ENCODE peak calls at places on chromosomes 16 and 17, in four cellular contexts. G, B, K and I are unnamed samples.

GRCh38 chr17:69447726-69448125 is 33.2 kb downstream of the MAP2K6 start:
- DNase-seq in G (peak), B (no peak), K (no peak), I (no peak)

GRCh38 chr16:86581458-86581857 is 3.1 kb downstream of the FOXL1 start:
- DNase-seq in G (no peak), B (no peak), K (no peak), I (no peak)

GRCh38 chr17:43803758-43804157 is 23.5 kb downstream of the CFAP97D1 start:
- DNase-seq in G (no peak), B (no peak), K (peak), I (no peak)

GRCh38 chr17:49494937-49495841 is at the start of gene NGFR:
- DNase-seq in G (peak), B (no peak), K (no peak), I (no peak)

GRCh38 chr17:41383690-41384089 is 1.6 kb upstream of the KRT34 start:
- DNase-seq in G (no peak), B (no peak), K (peak), I (no peak)

GRCh38 chr17:76544123-76544915 is 4.5 kb downstream of the PRCD start:
- DNase-seq in G (peak), B (no peak), K (no peak), I (no peak)

GRCh38 chr17:29588017-29588557 is 1.4 kb downstream of the GIT1 start:
- DNase-seq in G (no peak), B (no peak), K (no peak), I (no peak)

GRCh38 chr17:7548585-7549400 is at the start of gene TNFSF12:
- DNase-seq in G (peak), B (peak), K (no peak), I (peak)

GRCh38 chr17:19409066-19409465 is 2.0 kb upstream of the RNF112 start:
- DNase-seq in G (no peak), B (no peak), K (no peak), I (no peak)

DNA sequence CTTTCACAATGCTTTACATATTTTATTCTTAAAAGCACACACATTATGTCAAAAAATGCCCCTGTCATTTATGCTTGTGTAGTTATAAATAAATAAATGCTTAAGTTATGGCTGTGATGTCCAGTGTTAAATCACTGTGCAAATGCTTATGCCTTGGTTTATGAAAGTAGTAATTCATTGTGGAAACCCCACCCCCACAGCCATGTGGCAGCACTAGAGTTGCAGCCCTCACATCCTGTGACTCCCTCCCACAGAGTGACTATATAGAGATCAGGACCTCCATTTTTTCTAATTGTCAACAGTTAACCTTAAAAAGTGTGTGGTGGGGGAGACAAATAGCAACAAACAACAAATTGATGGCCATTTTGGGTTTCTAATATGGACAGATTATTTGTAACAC is 2.4 kb downstream of the SKAP1 start:
- DNase-seq in G (no peak), B (no peak), K (no peak), I (no peak)
- H3K4me3 ChIP-seq in G (no peak), B (no peak), K (no peak), I (no peak)

GRCh38 chr16:89918453-89919347 is at the start of gene MC1R:
- DNase-seq in G (no peak), B (no peak), K (peak), I (no peak)

GRCh38 chr16:89913408-89914387 is 5.0 kb upstream of the MC1R start:
- DNase-seq in G (no peak), B (no peak), K (no peak), I (no peak)

GRCh38 chr16:89917773-89918452 is 749 bp upstream of the MC1R start:
- DNase-seq in G (peak), B (peak), K (peak), I (peak)

GRCh38 chr16:89912627-89913026 is 6.0 kb upstream of the MC1R start:
- DNase-seq in G (no peak), B (no peak), K (no peak), I (no peak)

DNA sequence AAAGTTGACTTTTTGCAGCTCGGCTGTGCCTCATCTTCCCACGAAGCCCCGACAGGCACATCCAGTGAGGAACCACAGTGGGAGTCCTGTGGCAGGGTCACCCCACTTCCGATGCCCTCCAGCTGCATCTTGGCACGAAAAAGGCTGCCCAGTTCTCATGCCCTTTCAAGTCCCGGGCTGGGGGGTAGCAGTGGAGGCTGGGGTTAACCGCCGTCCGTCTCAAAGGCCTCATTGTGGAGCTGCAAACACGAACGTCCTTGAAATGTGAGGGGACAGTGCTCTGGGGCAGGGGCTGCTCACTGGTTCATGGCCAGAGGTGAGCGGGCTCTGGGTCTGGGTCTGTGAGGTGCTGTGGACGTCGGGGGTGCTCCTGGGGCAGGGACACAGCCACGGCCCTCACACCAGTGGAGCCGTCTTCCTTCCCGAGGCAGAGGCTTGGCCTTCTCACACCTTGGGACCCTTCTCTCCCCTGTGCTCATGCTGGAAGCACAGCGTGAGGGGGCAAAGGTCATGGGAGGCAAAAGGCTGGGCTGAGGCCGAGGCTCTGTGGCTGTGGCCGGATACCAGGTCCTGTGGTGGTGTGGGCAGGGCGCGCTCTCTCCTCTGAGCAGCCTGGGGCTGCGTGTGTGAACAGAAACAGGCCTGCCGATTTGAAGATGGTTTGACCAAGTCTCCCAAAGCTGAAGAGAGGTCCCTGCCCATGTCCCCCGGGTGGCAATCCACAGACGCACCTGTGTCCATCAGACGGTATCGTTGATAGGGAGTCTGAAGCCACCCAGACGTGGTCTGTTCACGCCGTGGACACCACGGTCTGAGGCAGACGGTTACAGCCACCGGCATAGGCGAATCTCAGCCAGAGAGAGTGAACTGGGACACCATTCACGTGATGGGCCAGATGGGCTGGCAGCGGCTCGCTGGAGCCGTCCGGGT is 3.1 kb upstream of the MC1R start:
- DNase-seq in G (no peak), B (no peak), K (peak), I (no peak)
- TF ChIP-seq POLR2A in G (no peak), B (no peak), K (no peak), I (no peak)

GRCh38 chr17:80752369-80752705 is 207.7 kb downstream of the RPTOR start:
- DNase-seq in G (no peak), B (no peak), K (no peak), I (no peak)

GRCh38 chr17:80754846-80755245 is 210.2 kb downstream of the RPTOR start:
- DNase-seq in G (no peak), B (no peak), K (no peak), I (no peak)

GRCh38 chr17:80758793-80759673 is 214.4 kb downstream of the RPTOR start:
- DNase-seq in G (no peak), B (no peak), K (peak), I (no peak)

GRCh38 chr17:80753946-80754345 is 209.3 kb downstream of the RPTOR start:
- DNase-seq in G (no peak), B (no peak), K (no peak), I (no peak)

GRCh38 chr17:80755650-80756405 is 211.2 kb downstream of the RPTOR start:
- DNase-seq in G (no peak), B (no peak), K (no peak), I (no peak)
- TF ChIP-seq EP300 in G (no peak), B (no peak), K (no peak), I (no peak)

GRCh38 chr16:1443403-1443973 is 868 bp downstream of the CCDC154 start:
- DNase-seq in G (no peak), B (no peak), K (no peak), I (no peak)
- H3K4me3 ChIP-seq in G (no peak), B (no peak), K (no peak), I (no peak)

DNA sequence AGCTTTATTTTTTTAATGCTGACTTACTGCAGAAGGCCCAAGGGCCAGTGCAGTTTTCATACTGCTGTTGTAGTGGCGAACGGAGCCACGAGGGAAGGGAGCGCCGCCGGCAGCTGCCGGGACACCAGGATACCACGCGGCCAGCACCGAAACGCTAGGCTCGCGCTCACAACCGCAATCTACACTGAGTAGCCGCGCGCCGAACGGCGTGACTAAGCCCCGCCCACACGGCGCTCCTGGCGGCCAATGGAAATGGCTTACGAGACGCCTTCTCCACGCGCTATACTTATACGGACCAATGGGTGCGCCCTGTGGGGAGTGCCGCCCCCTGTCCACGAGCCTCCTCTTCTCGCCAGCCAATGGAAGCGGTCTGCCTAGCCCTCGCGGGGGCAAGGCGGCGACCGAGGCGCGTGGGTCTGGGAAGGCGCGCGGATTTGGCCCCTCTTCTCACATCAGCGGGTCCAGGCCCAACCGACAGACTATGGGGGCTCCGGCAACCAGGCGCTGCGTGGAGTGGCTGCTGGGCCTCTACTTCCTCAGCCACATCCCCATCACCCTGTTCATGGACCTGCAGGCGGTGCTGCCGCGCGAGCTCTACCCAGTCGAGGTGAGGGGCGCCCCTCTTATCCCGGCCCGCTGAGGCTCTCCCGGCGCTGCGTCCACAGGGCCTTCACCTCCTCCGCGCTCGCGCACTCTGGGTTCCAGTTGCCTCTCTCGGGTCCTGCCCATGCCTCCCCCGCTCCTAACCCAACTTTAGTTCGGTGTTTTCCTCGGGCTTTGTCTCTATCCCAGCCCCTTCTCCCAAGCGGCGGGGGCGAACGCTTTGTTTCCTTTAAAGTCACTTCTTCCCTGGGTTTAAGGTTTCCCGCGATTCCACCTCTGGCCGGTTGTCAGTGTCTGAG is at the start of gene TMEM97:
- DNase-seq in G (peak), B (peak), K (peak), I (peak)
- TF ChIP-seq POLR2A in G (no peak), B (peak), K (peak), I (peak)

GRCh38 chr17:56896968-56897359 is 16.9 kb downstream of the TRIM25 start:
- DNase-seq in G (no peak), B (peak), K (no peak), I (no peak)
- TF ChIP-seq EP300 in G (no peak), B (no peak), K (no peak), I (no peak)

GRCh38 chr17:38430316-38430715 is 2.1 kb downstream of the ARHGAP23 start:
- DNase-seq in G (peak), B (no peak), K (no peak), I (no peak)

GRCh38 chr17:38428150-38428642 is at the start of gene ARHGAP23:
- DNase-seq in G (peak), B (peak), K (no peak), I (no peak)

GRCh38 chr17:38430822-38431221 is 2.6 kb downstream of the ARHGAP23 start:
- DNase-seq in G (no peak), B (no peak), K (no peak), I (no peak)

GRCh38 chr17:38428643-38429371 is 543 bp downstream of the ARHGAP23 start:
- DNase-seq in G (peak), B (peak), K (no peak), I (no peak)

GRCh38 chr17:38429476-38430100 is 1.3 kb downstream of the ARHGAP23 start:
- DNase-seq in G (peak), B (no peak), K (no peak), I (no peak)
- H3K4me3 ChIP-seq in G (no peak), B (peak), K (no peak), I (peak)